ENCODE peak calls at places on chromosomes 11 and 22, in nine cellular contexts. U is PC-3, I is GM23248, Q is GM23338, C is HCT116, D is SK-N-SH, O is neural progenitor cell, T is hepatocyte, V is MM.1S. M is an unnamed sample.

GRCh38 chr11:2771758-2772466 is 72.1 kb upstream of the KCNQ1OT1 start:
- DNase-seq in U (no peak), I (no peak), Q (no peak), C (no peak), D (no peak), O (no peak), T (no peak), V (no peak), M (no peak)

GRCh38 chr22:47540011-47540410 is 777.6 kb downstream of the TBC1D22A start:
- DNase-seq in U (no peak), I (no peak), Q (no peak), C (no peak), D (no peak), O (no peak), T (no peak), V (no peak), M (no peak)

GRCh38 chr11:102788334-102789035 is 8.1 kb upstream of the MMP10 start:
- DNase-seq in U (no peak), I (peak), Q (no peak), C (no peak), D (no peak), O (no peak), T (no peak), V (no peak), M (no peak)

GRCh38 chr22:49262167-49262566 is 565.5 kb downstream of the BRD1 start:
- DNase-seq in U (no peak), I (no peak), Q (no peak), C (no peak), D (no peak), O (no peak), T (no peak), V (no peak), M (no peak)

GRCh38 chr11:35116762-35117588 is 22.0 kb upstream of the CD44 start:
- DNase-seq in U (no peak), I (peak), Q (no peak), C (no peak), D (no peak), O (no peak), T (peak), V (no peak), M (no peak)

GRCh38 chr22:31271485-31271884 is 20.8 kb downstream of the PIK3IP1 start:
- DNase-seq in U (no peak), I (no peak), Q (no peak), C (no peak), D (no peak), O (no peak), T (peak), V (no peak), M (no peak)

GRCh38 chr11:123100378-123101085 is 38.6 kb upstream of the HSPA8 start:
- DNase-seq in U (no peak), I (peak), Q (peak), C (no peak), D (no peak), O (no peak), T (no peak), V (no peak), M (no peak)

GRCh38 chr11:57751676-57752253 is at the start of gene BTBD18:
- DNase-seq in U (peak), I (peak), Q (peak), C (no peak), D (peak), O (peak), T (peak), V (no peak), M (peak)

GRCh38 chr11:38282718-38283117 is 1684.7 kb upstream of the RAG2 start:
- DNase-seq in U (no peak), I (peak), Q (no peak), C (no peak), D (no peak), O (no peak), T (no peak), V (no peak), M (no peak)

GRCh38 chr11:111627591-111627990 is 25.3 kb downstream of the SIK2 start:
- DNase-seq in U (no peak), I (no peak), Q (no peak), C (no peak), D (no peak), O (no peak), T (no peak), V (no peak), M (no peak)

GRCh38 chr11:35418847-35419712 is at the start of gene SLC1A2:
- DNase-seq in U (no peak), I (peak), Q (peak), C (no peak), D (peak), O (peak), T (peak), V (peak), M (no peak)

GRCh38 chr11:71269603-71270511 is 17.5 kb upstream of the SHANK2 start:
- DNase-seq in U (no peak), I (no peak), Q (no peak), C (no peak), D (no peak), O (no peak), T (no peak), V (no peak), M (no peak)

DNA sequence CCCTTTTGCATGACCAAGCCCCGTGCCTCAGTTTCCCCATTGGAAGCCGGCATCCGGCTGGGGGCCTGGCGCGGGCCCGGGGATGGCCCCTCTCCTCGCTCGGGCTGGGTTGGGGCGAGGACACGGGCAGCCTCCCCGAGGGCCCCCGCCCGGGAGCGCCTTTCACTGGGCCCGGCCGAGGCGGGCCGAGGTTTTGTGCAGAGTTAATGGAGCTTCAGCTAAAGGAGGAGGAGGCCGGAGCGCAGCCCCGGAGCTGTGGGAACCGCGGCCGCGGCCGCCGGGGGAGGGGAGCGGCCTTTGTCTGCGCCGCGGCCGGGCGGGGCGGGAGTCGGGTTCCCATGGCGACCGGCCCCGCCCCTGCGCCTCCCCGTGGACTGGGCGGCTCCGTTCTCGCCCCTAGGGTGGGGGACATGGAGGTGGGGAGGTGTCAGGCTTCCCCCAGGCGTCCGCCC is 1.4 kb upstream of the MAPK11 start:
- DNase-seq in U (peak), I (peak), Q (peak), C (no peak), D (peak), O (peak), T (peak), V (peak), M (peak)
- TF ChIP-seq EZH2phosphoT487 in U (no peak), I (no peak), Q (no peak), C (no peak), D (no peak), O (no peak), T (no peak), V (no peak), M (no peak)

DNA sequence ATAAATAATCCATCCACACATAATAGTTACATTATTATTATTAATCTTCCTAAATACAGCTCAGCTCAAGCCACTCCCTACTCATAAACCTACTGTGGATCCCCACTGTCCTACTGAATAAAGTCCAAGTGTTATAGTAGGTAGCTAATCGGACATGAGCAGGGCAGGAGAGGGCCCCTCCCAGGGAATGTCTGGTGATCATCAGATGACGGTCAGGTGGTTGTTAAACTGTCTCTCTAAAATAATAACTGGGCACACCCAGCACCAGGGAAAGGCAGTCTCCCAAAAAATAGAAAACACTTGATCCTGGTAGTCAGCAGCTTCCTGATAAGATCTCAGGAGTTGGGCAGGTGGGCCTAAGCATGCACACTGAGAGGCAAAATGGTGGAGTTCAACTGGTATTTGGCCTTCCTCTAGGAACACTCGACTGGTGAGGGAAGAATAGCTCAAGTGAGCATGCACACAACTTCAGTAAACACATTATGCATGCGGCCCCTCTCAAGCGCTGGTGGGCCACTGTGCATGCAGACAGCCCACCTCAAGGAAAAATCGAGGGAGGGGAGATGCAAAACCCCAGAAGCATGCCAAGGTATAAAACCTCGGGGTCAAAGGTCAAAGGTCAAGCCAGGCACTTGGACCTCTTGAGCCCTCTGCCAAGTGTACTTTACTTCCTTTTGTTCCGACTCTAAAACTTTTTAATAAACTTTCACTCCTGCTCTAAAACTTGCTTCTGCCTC is 65.0 kb downstream of the LRRC32 start:
- DNase-seq in U (no peak), I (no peak), Q (no peak), C (no peak), D (no peak), O (no peak), T (no peak), V (no peak), M (no peak)
- TF ChIP-seq EZH2phosphoT487 in U (no peak), I (no peak), Q (no peak), C (no peak), D (no peak), O (no peak), T (no peak), V (no peak), M (no peak)

DNA sequence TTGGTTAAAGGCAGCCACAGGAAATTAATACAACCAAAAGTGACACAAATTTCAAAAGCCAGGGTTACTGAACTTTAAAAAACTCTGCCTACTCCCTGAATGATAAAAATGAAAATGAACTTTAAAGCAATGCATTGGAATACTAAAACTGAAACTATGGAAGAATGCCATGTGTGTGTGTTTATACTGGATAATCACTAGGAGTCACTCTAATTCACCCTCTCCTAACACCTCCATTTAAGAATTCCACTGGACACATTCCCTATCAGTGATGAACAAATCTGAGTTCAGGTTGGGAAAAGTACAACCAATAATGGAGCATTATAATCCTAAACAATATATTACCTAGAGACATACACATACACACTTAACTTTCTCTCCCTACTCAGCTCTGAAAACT is 27.5 kb upstream of the PLAAT3 start:
- DNase-seq in U (no peak), I (peak), Q (no peak), C (no peak), D (no peak), O (no peak), T (no peak), V (no peak), M (no peak)
- TF ChIP-seq EZH2phosphoT487 in U (no peak), I (no peak), Q (no peak), C (no peak), D (no peak), O (no peak), T (no peak), V (no peak), M (no peak)

DNA sequence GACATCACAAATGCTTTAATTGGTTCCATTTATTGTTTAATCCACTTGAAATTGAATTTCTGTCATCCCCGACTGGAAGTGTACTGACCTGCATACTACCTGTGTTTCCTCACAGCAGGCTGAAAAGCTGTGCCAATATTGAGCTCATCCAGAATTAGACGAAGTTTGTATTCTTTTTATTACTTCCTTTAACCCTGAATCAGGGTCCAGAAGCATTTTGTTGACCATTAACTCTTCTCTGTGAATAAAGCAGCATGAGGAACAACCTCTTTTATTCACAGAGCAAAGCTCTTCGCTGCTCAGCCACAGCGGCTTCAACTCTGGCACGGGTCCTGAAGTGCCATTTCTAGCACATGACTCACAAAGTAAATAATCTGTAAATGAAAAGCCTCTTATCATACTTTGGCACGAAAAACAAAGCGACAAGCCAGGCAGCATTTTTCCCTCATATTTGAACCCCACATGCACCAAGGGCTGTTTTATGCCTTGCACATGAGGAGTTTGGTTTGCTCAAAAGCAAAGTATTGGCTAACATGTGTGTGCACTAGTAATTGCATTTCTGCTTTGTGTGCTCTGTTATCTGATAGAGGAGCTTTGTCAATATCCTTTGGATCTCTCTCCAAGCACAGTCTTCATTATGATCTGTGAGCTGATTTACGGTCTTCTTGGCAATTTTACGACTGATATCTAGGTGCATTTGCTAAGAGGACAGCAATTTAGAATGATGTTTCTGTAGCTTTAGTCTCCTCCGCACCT is 33.0 kb upstream of the APOBEC3A start:
- DNase-seq in U (peak), I (peak), Q (no peak), C (peak), D (no peak), O (no peak), T (peak), V (no peak), M (no peak)
- TF ChIP-seq EZH2phosphoT487 in U (no peak), I (no peak), Q (no peak), C (no peak), D (no peak), O (no peak), T (no peak), V (no peak), M (no peak)

DNA sequence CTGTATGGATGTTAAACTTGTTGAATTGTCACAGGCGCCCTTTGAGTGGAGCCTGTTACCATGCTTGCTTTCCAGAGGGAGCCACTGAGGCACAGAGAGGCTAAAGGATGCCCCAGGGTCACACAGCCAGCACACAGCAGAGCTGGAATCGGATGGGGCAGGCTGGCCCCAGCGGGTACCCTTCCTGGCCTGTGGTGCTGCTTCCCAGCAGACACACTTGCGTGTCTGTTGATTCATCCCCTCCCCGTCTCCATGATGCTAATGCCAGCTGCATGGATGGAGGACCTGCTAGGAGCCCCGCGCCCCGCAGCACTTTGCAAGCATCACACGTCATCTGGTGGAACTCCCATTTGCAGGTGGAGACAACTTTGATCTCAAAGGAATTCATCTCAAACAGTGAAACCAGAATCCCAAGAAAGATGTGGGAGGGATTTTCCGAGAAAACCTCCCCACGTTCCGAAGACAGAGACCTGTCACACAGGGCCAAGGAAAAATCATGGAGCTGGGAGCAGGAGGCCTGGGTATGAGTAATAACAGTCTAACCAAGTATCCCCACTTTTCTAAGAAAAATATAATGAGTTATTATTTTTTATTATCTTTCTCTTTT is 52.5 kb upstream of the SHISAL1 start:
- DNase-seq in U (no peak), I (peak), Q (no peak), C (no peak), D (no peak), O (no peak), T (no peak), V (no peak), M (no peak)
- TF ChIP-seq EZH2phosphoT487 in U (no peak), I (no peak), Q (no peak), C (no peak), D (no peak), O (no peak), T (no peak), V (no peak), M (no peak)

GRCh38 chr11:134357545-134357839 is 25.7 kb downstream of the GLB1L2 start:
- DNase-seq in U (no peak), I (no peak), Q (no peak), C (no peak), D (no peak), O (no peak), T (no peak), V (no peak), M (no peak)
- TF ChIP-seq EZH2phosphoT487 in U (no peak), I (no peak), Q (no peak), C (no peak), D (no peak), O (no peak), T (no peak), V (no peak), M (no peak)

GRCh38 chr11:9211322-9211721 is 53.8 kb downstream of the DENND5A start:
- DNase-seq in U (no peak), I (no peak), Q (no peak), C (no peak), D (no peak), O (no peak), T (no peak), V (no peak), M (no peak)
- TF ChIP-seq EZH2phosphoT487 in U (no peak), I (no peak), Q (no peak), C (no peak), D (no peak), O (no peak), T (no peak), V (no peak), M (no peak)

GRCh38 chr11:119206512-119207299 is 567 bp downstream of the CBL start:
- DNase-seq in U (peak), I (peak), Q (peak), C (no peak), D (peak), O (peak), T (peak), V (peak), M (peak)

GRCh38 chr11:119207300-119207570 is 1.1 kb downstream of the CBL start:
- DNase-seq in U (no peak), I (peak), Q (no peak), C (no peak), D (no peak), O (no peak), T (peak), V (peak), M (peak)

GRCh38 chr11:119207607-119208006 is 1.5 kb downstream of the CBL start:
- DNase-seq in U (no peak), I (no peak), Q (no peak), C (no peak), D (no peak), O (no peak), T (no peak), V (no peak), M (no peak)

GRCh38 chr11:119209186-119209585 is 3.0 kb downstream of the CBL start:
- DNase-seq in U (no peak), I (no peak), Q (no peak), C (no peak), D (no peak), O (no peak), T (no peak), V (no peak), M (no peak)

DNA sequence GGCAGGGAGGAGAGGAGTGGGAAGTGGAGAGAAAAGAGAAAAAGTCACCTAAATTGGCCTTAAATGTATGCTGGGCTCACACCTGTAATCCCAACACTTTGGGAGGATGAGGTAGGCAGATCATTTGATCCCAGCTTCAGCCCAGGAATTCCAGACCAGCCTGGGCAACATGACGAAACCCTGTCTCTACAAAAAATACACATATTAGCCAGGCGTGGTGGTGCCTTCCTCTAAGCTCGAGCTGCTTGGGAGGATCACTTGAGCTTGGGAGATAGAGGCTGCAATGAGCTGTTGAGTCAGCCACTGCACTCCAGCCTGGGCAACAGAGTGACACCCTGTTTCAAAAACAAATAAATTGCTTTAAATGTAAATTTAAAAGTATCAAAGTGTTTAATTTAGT is 3.9 kb downstream of the CBL start:
- DNase-seq in U (no peak), I (no peak), Q (no peak), C (no peak), D (no peak), O (no peak), T (no peak), V (no peak), M (no peak)
- TF ChIP-seq EZH2phosphoT487 in U (no peak), I (no peak), Q (no peak), C (no peak), D (no peak), O (no peak), T (no peak), V (no peak), M (no peak)

M was measured in OCI-LY7.